ENCODE peak calls at places on chromosomes 13 and 19, in six cellular contexts. V is nephron progenitor cell; P is mammary epithelial cell; S is stimulated activated CD8-positive, alpha-beta memory T cell treated with anti-CD3 and anti-CD28 coated beads, Interleukin-2, amount 100 ng/mL, for 48 hours; M is neural crest cell; Q is astrocyte of the hippocampus. I is an unnamed sample.

GRCh38 chr19:47445937-47446402 is 25.7 kb downstream of the SLC8A2 start:
- DNase-seq in V (peak), P (no peak), S (peak), M (no peak), Q (peak), I (no peak)

GRCh38 chr19:31270897-31271568 is 78.2 kb downstream of the TSHZ3 start:
- DNase-seq in V (peak), P (no peak), S (no peak), M (no peak), Q (peak), I (no peak)

GRCh38 chr13:102609696-102610095 is 12.9 kb downstream of the TPP2 start:
- DNase-seq in V (no peak), P (no peak), S (no peak), M (no peak), Q (no peak), I (no peak)

GRCh38 chr13:111319998-111320911 is at the start of gene TEX29:
- DNase-seq in V (no peak), P (no peak), S (no peak), M (no peak), Q (no peak), I (no peak)

GRCh38 chr13:77349365-77349764 is 22.5 kb upstream of the MYCBP2 start:
- DNase-seq in V (no peak), P (no peak), S (no peak), M (no peak), Q (no peak), I (no peak)

GRCh38 chr19:45780448-45781281 is 1.6 kb downstream of the DMPK start:
- DNase-seq in V (no peak), P (no peak), S (no peak), M (peak), Q (no peak), I (no peak)

GRCh38 chr13:41222259-41222852 is 28.0 kb upstream of the KBTBD7 start:
- DNase-seq in V (peak), P (peak), S (peak), M (peak), Q (peak), I (peak)

GRCh38 chr13:31846984-31847752 is 107.8 kb downstream of the RXFP2 start:
- DNase-seq in V (no peak), P (no peak), S (no peak), M (no peak), Q (no peak), I (no peak)

GRCh38 chr19:1651548-1652394 is 644 bp downstream of the TCF3 start:
- DNase-seq in V (peak), P (peak), S (no peak), M (no peak), Q (peak), I (no peak)

GRCh38 chr19:10513223-10513622 is 4.0 kb downstream of the S1PR5 start:
- DNase-seq in V (no peak), P (no peak), S (no peak), M (no peak), Q (no peak), I (no peak)

GRCh38 chr13:52782486-52783448 is 43.1 kb upstream of the CNMD start:
- DNase-seq in V (no peak), P (no peak), S (no peak), M (no peak), Q (peak), I (no peak)

GRCh38 chr13:44768233-44768632 is 192.1 kb upstream of the TSC22D1 start:
- DNase-seq in V (no peak), P (no peak), S (no peak), M (no peak), Q (no peak), I (no peak)